ENCODE peak calls at places on chromosomes 2 and 18, in nine cellular contexts. One of them, this sample, is unnamed.

GRCh38 chr2:169072163-169072925 is 3.0 kb downstream of the DHRS9 start:
- DNase-seq in pancreas: no peak
- DNase-seq in Panc1: no peak
- DNase-seq in mucosa of descending colon: no peak
- DNase-seq in astrocyte of the spinal cord: no peak
- DNase-seq in AG04450: no peak
- DNase-seq in Karpas-422: no peak
- DNase-seq in CD8-positive, alpha-beta memory T cell: no peak
- DNase-seq in A549: no peak
- DNase-seq in this sample: no peak

GRCh38 chr2:227411990-227412350 is 24.2 kb upstream of the SCYGR1 start:
- DNase-seq in pancreas: no peak
- DNase-seq in Panc1: no peak
- DNase-seq in mucosa of descending colon: no peak
- DNase-seq in astrocyte of the spinal cord: peak
- DNase-seq in AG04450: no peak
- DNase-seq in Karpas-422: no peak
- DNase-seq in CD8-positive, alpha-beta memory T cell: no peak
- DNase-seq in A549: no peak
- DNase-seq in this sample: no peak

GRCh38 chr2:24885221-24886113 is 34.6 kb downstream of the ADCY3 start:
- DNase-seq in pancreas: no peak
- DNase-seq in Panc1: no peak
- DNase-seq in mucosa of descending colon: peak
- DNase-seq in astrocyte of the spinal cord: no peak
- DNase-seq in AG04450: no peak
- DNase-seq in Karpas-422: no peak
- DNase-seq in CD8-positive, alpha-beta memory T cell: no peak
- DNase-seq in A549: no peak
- DNase-seq in this sample: no peak

GRCh38 chr2:69119104-69119503 is 106.1 kb downstream of the ANTXR1 start:
- DNase-seq in pancreas: no peak
- DNase-seq in Panc1: no peak
- DNase-seq in mucosa of descending colon: no peak
- DNase-seq in astrocyte of the spinal cord: no peak
- DNase-seq in AG04450: no peak
- DNase-seq in Karpas-422: no peak
- DNase-seq in CD8-positive, alpha-beta memory T cell: no peak
- DNase-seq in A549: no peak
- DNase-seq in this sample: no peak

GRCh38 chr18:9643549-9643948 is 29.2 kb upstream of the PPP4R1 start:
- DNase-seq in pancreas: no peak
- DNase-seq in Panc1: peak
- DNase-seq in mucosa of descending colon: no peak
- DNase-seq in astrocyte of the spinal cord: peak
- DNase-seq in AG04450: peak
- DNase-seq in Karpas-422: peak
- DNase-seq in CD8-positive, alpha-beta memory T cell: no peak
- DNase-seq in A549: peak
- DNase-seq in this sample: no peak

GRCh38 chr18:47978603-47979002 is 48.1 kb upstream of the SMAD2 start:
- DNase-seq in pancreas: no peak
- DNase-seq in Panc1: no peak
- DNase-seq in mucosa of descending colon: no peak
- DNase-seq in astrocyte of the spinal cord: no peak
- DNase-seq in AG04450: no peak
- DNase-seq in Karpas-422: no peak
- DNase-seq in CD8-positive, alpha-beta memory T cell: no peak
- DNase-seq in A549: no peak
- DNase-seq in this sample: no peak

GRCh38 chr2:168740360-168740759 is 62.1 kb upstream of the NOSTRIN start:
- DNase-seq in pancreas: no peak
- DNase-seq in Panc1: no peak
- DNase-seq in mucosa of descending colon: no peak
- DNase-seq in astrocyte of the spinal cord: no peak
- DNase-seq in AG04450: no peak
- DNase-seq in Karpas-422: no peak
- DNase-seq in CD8-positive, alpha-beta memory T cell: no peak
- DNase-seq in A549: no peak
- DNase-seq in this sample: no peak

GRCh38 chr2:7525746-7526145 is 608.5 kb downstream of the RNF144A start:
- DNase-seq in pancreas: no peak
- DNase-seq in Panc1: no peak
- DNase-seq in mucosa of descending colon: no peak
- DNase-seq in astrocyte of the spinal cord: no peak
- DNase-seq in AG04450: no peak
- DNase-seq in Karpas-422: no peak
- DNase-seq in CD8-positive, alpha-beta memory T cell: no peak
- DNase-seq in A549: no peak
- DNase-seq in this sample: no peak

GRCh38 chr2:17976871-17977746 is 98.6 kb downstream of the KCNS3 start:
- DNase-seq in pancreas: no peak
- DNase-seq in Panc1: no peak
- DNase-seq in mucosa of descending colon: peak
- DNase-seq in astrocyte of the spinal cord: peak
- DNase-seq in AG04450: peak
- DNase-seq in Karpas-422: no peak
- DNase-seq in CD8-positive, alpha-beta memory T cell: no peak
- DNase-seq in A549: no peak
- DNase-seq in this sample: no peak
- H3K4me3 ChIP-seq in pancreas: no peak
- H3K4me3 ChIP-seq in Panc1: no peak
- H3K4me3 ChIP-seq in mucosa of descending colon: no peak
- H3K4me3 ChIP-seq in astrocyte of the spinal cord: no peak
- H3K4me3 ChIP-seq in AG04450: peak
- H3K4me3 ChIP-seq in Karpas-422: no peak
- H3K4me3 ChIP-seq in CD8-positive, alpha-beta memory T cell: no peak
- H3K4me3 ChIP-seq in A549: no peak
- H3K4me3 ChIP-seq in this sample: no peak

GRCh38 chr2:195586062-195586713 is 70.8 kb upstream of the SLC39A10 start:
- DNase-seq in pancreas: no peak
- DNase-seq in Panc1: no peak
- DNase-seq in mucosa of descending colon: no peak
- DNase-seq in astrocyte of the spinal cord: no peak
- DNase-seq in AG04450: no peak
- DNase-seq in Karpas-422: no peak
- DNase-seq in CD8-positive, alpha-beta memory T cell: no peak
- DNase-seq in A549: no peak
- DNase-seq in this sample: no peak
- H3K4me3 ChIP-seq in pancreas: no peak
- H3K4me3 ChIP-seq in Panc1: no peak
- H3K4me3 ChIP-seq in mucosa of descending colon: no peak
- H3K4me3 ChIP-seq in astrocyte of the spinal cord: no peak
- H3K4me3 ChIP-seq in AG04450: no peak
- H3K4me3 ChIP-seq in Karpas-422: no peak
- H3K4me3 ChIP-seq in CD8-positive, alpha-beta memory T cell: no peak
- H3K4me3 ChIP-seq in A549: no peak
- H3K4me3 ChIP-seq in this sample: no peak

GRCh38 chr2:207506426-207506825 is 23.3 kb upstream of the CREB1 start:
- DNase-seq in pancreas: no peak
- DNase-seq in Panc1: no peak
- DNase-seq in mucosa of descending colon: no peak
- DNase-seq in astrocyte of the spinal cord: no peak
- DNase-seq in AG04450: no peak
- DNase-seq in Karpas-422: no peak
- DNase-seq in CD8-positive, alpha-beta memory T cell: no peak
- DNase-seq in A549: no peak
- DNase-seq in this sample: no peak

GRCh38 chr2:207503234-207503633 is 26.5 kb upstream of the CREB1 start:
- DNase-seq in pancreas: no peak
- DNase-seq in Panc1: no peak
- DNase-seq in mucosa of descending colon: peak
- DNase-seq in astrocyte of the spinal cord: peak
- DNase-seq in AG04450: no peak
- DNase-seq in Karpas-422: no peak
- DNase-seq in CD8-positive, alpha-beta memory T cell: no peak
- DNase-seq in A549: no peak
- DNase-seq in this sample: no peak

GRCh38 chr2:207505728-207506127 is 24.0 kb upstream of the CREB1 start:
- DNase-seq in pancreas: no peak
- DNase-seq in Panc1: peak
- DNase-seq in mucosa of descending colon: no peak
- DNase-seq in astrocyte of the spinal cord: peak
- DNase-seq in AG04450: no peak
- DNase-seq in Karpas-422: no peak
- DNase-seq in CD8-positive, alpha-beta memory T cell: no peak
- DNase-seq in A549: peak
- DNase-seq in this sample: no peak

GRCh38 chr2:207504513-207505171 is 25.1 kb upstream of the CREB1 start:
- DNase-seq in pancreas: no peak
- DNase-seq in Panc1: no peak
- DNase-seq in mucosa of descending colon: no peak
- DNase-seq in astrocyte of the spinal cord: peak
- DNase-seq in AG04450: no peak
- DNase-seq in Karpas-422: no peak
- DNase-seq in CD8-positive, alpha-beta memory T cell: no peak
- DNase-seq in A549: no peak
- DNase-seq in this sample: no peak

GRCh38 chr2:207505180-207505579 is 24.6 kb upstream of the CREB1 start:
- DNase-seq in pancreas: no peak
- DNase-seq in Panc1: no peak
- DNase-seq in mucosa of descending colon: no peak
- DNase-seq in astrocyte of the spinal cord: no peak
- DNase-seq in AG04450: no peak
- DNase-seq in Karpas-422: no peak
- DNase-seq in CD8-positive, alpha-beta memory T cell: no peak
- DNase-seq in A549: no peak
- DNase-seq in this sample: no peak
- H3K4me3 ChIP-seq in pancreas: no peak
- H3K4me3 ChIP-seq in Panc1: no peak
- H3K4me3 ChIP-seq in mucosa of descending colon: no peak
- H3K4me3 ChIP-seq in astrocyte of the spinal cord: peak
- H3K4me3 ChIP-seq in AG04450: no peak
- H3K4me3 ChIP-seq in Karpas-422: no peak
- H3K4me3 ChIP-seq in CD8-positive, alpha-beta memory T cell: no peak
- H3K4me3 ChIP-seq in A549: no peak
- H3K4me3 ChIP-seq in this sample: no peak

GRCh38 chr18:12645264-12645663 is 12.6 kb downstream of the SPIRE1 start:
- DNase-seq in pancreas: no peak
- DNase-seq in Panc1: no peak
- DNase-seq in mucosa of descending colon: no peak
- DNase-seq in astrocyte of the spinal cord: no peak
- DNase-seq in AG04450: no peak
- DNase-seq in Karpas-422: peak
- DNase-seq in CD8-positive, alpha-beta memory T cell: no peak
- DNase-seq in A549: no peak
- DNase-seq in this sample: no peak
- H3K4me3 ChIP-seq in pancreas: no peak
- H3K4me3 ChIP-seq in Panc1: no peak
- H3K4me3 ChIP-seq in mucosa of descending colon: no peak
- H3K4me3 ChIP-seq in astrocyte of the spinal cord: no peak
- H3K4me3 ChIP-seq in AG04450: no peak
- H3K4me3 ChIP-seq in Karpas-422: no peak
- H3K4me3 ChIP-seq in CD8-positive, alpha-beta memory T cell: no peak
- H3K4me3 ChIP-seq in A549: no peak
- H3K4me3 ChIP-seq in this sample: no peak

GRCh38 chr2:76406134-76406855 is 695.6 kb upstream of the GCFC2 start:
- DNase-seq in pancreas: peak
- DNase-seq in Panc1: no peak
- DNase-seq in mucosa of descending colon: no peak
- DNase-seq in astrocyte of the spinal cord: no peak
- DNase-seq in AG04450: no peak
- DNase-seq in Karpas-422: no peak
- DNase-seq in CD8-positive, alpha-beta memory T cell: no peak
- DNase-seq in A549: no peak
- DNase-seq in this sample: no peak
- H3K4me3 ChIP-seq in pancreas: no peak
- H3K4me3 ChIP-seq in Panc1: no peak
- H3K4me3 ChIP-seq in mucosa of descending colon: no peak
- H3K4me3 ChIP-seq in astrocyte of the spinal cord: no peak
- H3K4me3 ChIP-seq in AG04450: no peak
- H3K4me3 ChIP-seq in Karpas-422: no peak
- H3K4me3 ChIP-seq in CD8-positive, alpha-beta memory T cell: no peak
- H3K4me3 ChIP-seq in A549: no peak
- H3K4me3 ChIP-seq in this sample: no peak

GRCh38 chr2:10810175-10811161 is 2.1 kb downstream of the PDIA6 start:
- DNase-seq in pancreas: no peak
- DNase-seq in Panc1: no peak
- DNase-seq in mucosa of descending colon: no peak
- DNase-seq in astrocyte of the spinal cord: peak
- DNase-seq in AG04450: no peak
- DNase-seq in Karpas-422: peak
- DNase-seq in CD8-positive, alpha-beta memory T cell: no peak
- DNase-seq in A549: no peak
- DNase-seq in this sample: no peak
- H3K4me3 ChIP-seq in pancreas: peak
- H3K4me3 ChIP-seq in Panc1: peak
- H3K4me3 ChIP-seq in mucosa of descending colon: no peak
- H3K4me3 ChIP-seq in astrocyte of the spinal cord: peak
- H3K4me3 ChIP-seq in AG04450: peak
- H3K4me3 ChIP-seq in Karpas-422: peak
- H3K4me3 ChIP-seq in CD8-positive, alpha-beta memory T cell: peak
- H3K4me3 ChIP-seq in A549: peak
- H3K4me3 ChIP-seq in this sample: peak

This sample was measured in dorsolateral prefrontal cortex.